ENCODE peak calls at places on chromosome X, in seven cellular contexts. One of them, this sample, is unnamed.
A peak's percentile ranks its signal among the peaks of the same experiment; 100 is the strongest.

GRCh38 chrX:136189222-136189621 is 41.9 kb downstream of the FHL1 start:
- DNase-seq in H1: no peak
- DNase-seq in neuronal stem cell: no peak
- DNase-seq in IMR-90: no peak
- DNase-seq in mesenchymal stem cell: no peak
- DNase-seq in mesendoderm: no peak
- DNase-seq in H9: no peak
- DNase-seq in this sample: no peak

GRCh38 chrX:56499372-56499771 is 64.1 kb upstream of the UBQLN2 start:
- DNase-seq in H1: no peak
- DNase-seq in neuronal stem cell: no peak
- DNase-seq in mesenchymal stem cell: no peak
- DNase-seq in IMR-90: no peak
- DNase-seq in H9: no peak
- DNase-seq in mesendoderm: no peak
- DNase-seq in this sample: peak; percentile 77

GRCh38 chrX:110851780-110852179 is 56.2 kb upstream of the CHRDL1 start:
- DNase-seq in mesendoderm: peak; percentile 17
- DNase-seq in mesenchymal stem cell: peak; percentile 6
- DNase-seq in IMR-90: peak; percentile 2
- DNase-seq in H1: no peak
- DNase-seq in H9: no peak
- DNase-seq in neuronal stem cell: no peak
- DNase-seq in this sample: no peak

GRCh38 chrX:51931761-51932160 is 38.3 kb downstream of the MAGED1 start:
- DNase-seq in neuronal stem cell: no peak
- DNase-seq in H1: no peak
- DNase-seq in mesenchymal stem cell: no peak
- DNase-seq in H9: no peak
- DNase-seq in mesendoderm: no peak
- DNase-seq in IMR-90: no peak
- DNase-seq in this sample: no peak

GRCh38 chrX:91435465-91435864 is 826 bp downstream of the PABPC5 start:
- DNase-seq in IMR-90: no peak
- DNase-seq in H1: no peak
- DNase-seq in mesenchymal stem cell: no peak
- DNase-seq in mesendoderm: peak; percentile 1
- DNase-seq in neuronal stem cell: no peak
- DNase-seq in H9: peak; percentile 30
- DNase-seq in this sample: no peak

GRCh38 chrX:153794897-153795816 is 689 bp downstream of the SSR4 start:
- DNase-seq in neuronal stem cell: no peak
- DNase-seq in mesenchymal stem cell: peak; percentile 26
- DNase-seq in mesendoderm: peak; percentile 8
- DNase-seq in H1: no peak
- DNase-seq in IMR-90: no peak
- DNase-seq in H9: no peak
- DNase-seq in this sample: peak; percentile 28

GRCh38 chrX:44872319-44872816 is 620 bp upstream of the KDM6A start:
- DNase-seq in mesenchymal stem cell: peak; percentile 42
- DNase-seq in neuronal stem cell: no peak
- DNase-seq in H9: no peak
- DNase-seq in IMR-90: peak; percentile 4
- DNase-seq in H1: no peak
- DNase-seq in mesendoderm: no peak
- DNase-seq in this sample: no peak

GRCh38 chrX:53223955-53224859 is 800 bp downstream of the KDM5C start:
- DNase-seq in neuronal stem cell: no peak
- DNase-seq in H1: no peak
- DNase-seq in H9: no peak
- DNase-seq in IMR-90: peak; percentile 85
- DNase-seq in mesendoderm: peak; percentile 18
- DNase-seq in mesenchymal stem cell: peak; percentile 50
- DNase-seq in this sample: no peak

GRCh38 chrX:112218388-112218787 is 135.8 kb upstream of the TRPC5 start:
- DNase-seq in H1: no peak
- DNase-seq in neuronal stem cell: no peak
- DNase-seq in mesendoderm: peak; percentile 2
- DNase-seq in H9: no peak
- DNase-seq in IMR-90: no peak
- DNase-seq in mesenchymal stem cell: no peak
- DNase-seq in this sample: no peak

GRCh38 chrX:67544871-67545771 is 1.3 kb downstream of the AR start:
- DNase-seq in neuronal stem cell: peak; percentile 15
- DNase-seq in mesenchymal stem cell: peak; percentile 79
- DNase-seq in IMR-90: peak; percentile 22
- DNase-seq in H1: no peak
- DNase-seq in mesendoderm: peak; percentile 58
- DNase-seq in H9: peak; percentile 33
- DNase-seq in this sample: no peak

GRCh38 chrX:115968436-115969252 is 201.9 kb upstream of the AGTR2 start:
- DNase-seq in IMR-90: no peak
- DNase-seq in H9: peak; percentile 97
- DNase-seq in mesendoderm: peak; percentile 96
- DNase-seq in mesenchymal stem cell: peak; percentile 66
- DNase-seq in H1: peak; percentile 82
- DNase-seq in neuronal stem cell: peak; percentile 26
- DNase-seq in this sample: no peak

GRCh38 chrX:44244008-44244407 is 99.5 kb downstream of the EFHC2 start:
- DNase-seq in mesenchymal stem cell: peak; percentile 36
- DNase-seq in H1: no peak
- DNase-seq in H9: no peak
- DNase-seq in neuronal stem cell: peak; percentile 6
- DNase-seq in IMR-90: peak; percentile 29
- DNase-seq in mesendoderm: peak; percentile 26
- DNase-seq in this sample: peak; percentile 7

GRCh38 chrX:133880032-133880443 is 105.4 kb downstream of the GPC3 start:
- DNase-seq in H1: no peak
- DNase-seq in mesendoderm: no peak
- DNase-seq in neuronal stem cell: no peak
- DNase-seq in IMR-90: no peak
- DNase-seq in mesenchymal stem cell: no peak
- DNase-seq in H9: no peak
- DNase-seq in this sample: no peak

GRCh38 chrX:108468486-108468885 is 28.8 kb downstream of the COL4A5 start:
- DNase-seq in H9: no peak
- DNase-seq in mesenchymal stem cell: peak; percentile 29
- DNase-seq in neuronal stem cell: no peak
- DNase-seq in H1: no peak
- DNase-seq in IMR-90: peak; percentile 71
- DNase-seq in mesendoderm: no peak
- DNase-seq in this sample: no peak

GRCh38 chrX:65522739-65523372 is 11.7 kb downstream of the LAS1L start:
- DNase-seq in mesendoderm: no peak
- DNase-seq in IMR-90: peak; percentile 52
- DNase-seq in H1: no peak
- DNase-seq in H9: no peak
- DNase-seq in neuronal stem cell: no peak
- DNase-seq in mesenchymal stem cell: peak; percentile 73
- DNase-seq in this sample: peak; percentile 9

GRCh38 chrX:6738518-6739470 is 203.9 kb upstream of the VCX3A start:
- DNase-seq in H9: no peak
- DNase-seq in IMR-90: no peak
- DNase-seq in H1: no peak
- DNase-seq in mesendoderm: no peak
- DNase-seq in neuronal stem cell: no peak
- DNase-seq in mesenchymal stem cell: no peak
- DNase-seq in this sample: no peak

GRCh38 chrX:154750301-154751120 is at the start of gene GAB3:
- DNase-seq in neuronal stem cell: no peak
- DNase-seq in mesendoderm: peak; percentile 45
- DNase-seq in H1: no peak
- DNase-seq in H9: no peak
- DNase-seq in IMR-90: peak; percentile 31
- DNase-seq in mesenchymal stem cell: peak; percentile 57
- DNase-seq in this sample: peak; percentile 46

GRCh38 chrX:39950035-39950688 is 147.6 kb downstream of the BCOR start:
- DNase-seq in mesendoderm: peak; percentile 51
- DNase-seq in neuronal stem cell: no peak
- DNase-seq in mesenchymal stem cell: peak; percentile 27
- DNase-seq in H1: no peak
- DNase-seq in H9: no peak
- DNase-seq in IMR-90: peak; percentile 33
- DNase-seq in this sample: no peak

GRCh38 chrX:154735695-154736393 is 15.0 kb downstream of the GAB3 start:
- DNase-seq in mesendoderm: no peak
- DNase-seq in mesenchymal stem cell: peak; percentile 95
- DNase-seq in H9: no peak
- DNase-seq in H1: no peak
- DNase-seq in neuronal stem cell: no peak
- DNase-seq in IMR-90: peak; percentile 93
- DNase-seq in this sample: peak; percentile 74

GRCh38 chrX:17020371-17020770 is 73.9 kb downstream of the REPS2 start:
- DNase-seq in IMR-90: no peak
- DNase-seq in H1: no peak
- DNase-seq in mesendoderm: no peak
- DNase-seq in neuronal stem cell: no peak
- DNase-seq in mesenchymal stem cell: no peak
- DNase-seq in H9: no peak
- DNase-seq in this sample: no peak

GRCh38 chrX:44996282-44996681 is 123.3 kb downstream of the KDM6A start:
- DNase-seq in H1: no peak
- DNase-seq in mesenchymal stem cell: no peak
- DNase-seq in neuronal stem cell: no peak
- DNase-seq in mesendoderm: no peak
- DNase-seq in H9: no peak
- DNase-seq in IMR-90: no peak
- DNase-seq in this sample: no peak

GRCh38 chrX:1925053-1925481 is 310.2 kb downstream of the ASMT start:
- DNase-seq in neuronal stem cell: peak; percentile 68
- DNase-seq in mesenchymal stem cell: no peak
- DNase-seq in H1: peak; percentile 86
- DNase-seq in IMR-90: no peak
- DNase-seq in H9: peak; percentile 94
- DNase-seq in mesendoderm: peak; percentile 87
- DNase-seq in this sample: no peak

DNA sequence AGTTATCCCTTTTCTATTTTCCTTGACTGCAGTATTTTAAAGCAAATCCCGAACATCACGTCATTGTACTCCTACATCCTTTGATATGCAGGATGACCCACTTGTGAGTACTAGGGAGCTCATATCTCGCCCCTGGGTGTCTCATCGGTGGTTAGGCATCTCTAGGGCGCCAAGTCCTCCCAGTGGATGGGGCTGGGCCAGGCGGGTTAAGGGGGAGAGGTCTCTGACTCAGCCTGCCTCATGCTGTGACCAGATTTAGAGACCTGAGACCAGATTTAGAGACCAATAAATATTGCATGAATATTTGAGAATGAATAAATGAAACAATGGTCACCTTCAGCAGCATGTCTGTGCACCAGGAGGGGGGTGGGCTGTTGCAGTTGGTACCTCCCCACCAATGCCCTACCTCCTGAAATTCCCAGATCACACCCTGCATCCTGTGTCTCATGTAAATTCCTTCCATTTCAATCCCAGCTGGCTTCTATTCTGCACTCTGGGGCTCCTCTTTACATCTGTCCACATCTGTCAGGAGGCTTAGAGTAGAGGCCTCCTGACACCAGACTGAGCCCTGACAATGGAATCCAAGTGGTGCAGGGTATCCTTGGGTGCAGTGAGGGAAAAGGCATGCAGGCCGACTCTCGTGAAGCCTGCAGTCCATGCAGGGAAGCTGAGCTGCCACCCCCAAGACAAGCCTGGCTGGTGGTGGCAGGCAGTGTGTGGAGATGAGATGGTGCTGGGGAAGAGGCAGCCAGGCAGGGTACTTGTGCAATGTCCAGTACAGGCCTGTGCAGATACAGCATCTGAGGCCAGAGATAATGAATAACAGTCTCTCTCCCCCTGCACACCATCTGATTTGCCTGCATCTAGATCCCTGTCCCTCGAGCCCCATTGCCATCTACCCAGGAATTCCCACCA is 5.2 kb downstream of the APLN start:
- DNase-seq in H1: no peak
- DNase-seq in neuronal stem cell: no peak
- DNase-seq in mesenchymal stem cell: no peak
- DNase-seq in mesendoderm: no peak
- DNase-seq in IMR-90: peak; percentile 24
- DNase-seq in H9: peak; percentile 10
- DNase-seq in this sample: no peak
- H4K8ac ChIP-seq in H1: no peak overlapping the region
- H4K8ac ChIP-seq in neuronal stem cell: no peak overlapping the region
- H4K8ac ChIP-seq in mesenchymal stem cell: no peak overlapping the region
- H4K8ac ChIP-seq in mesendoderm: no peak overlapping the region
- H4K8ac ChIP-seq in IMR-90: no peak overlapping the region
- H4K8ac ChIP-seq in H9: no peak overlapping the region
- H4K8ac ChIP-seq in this sample: no peak overlapping the region

DNA sequence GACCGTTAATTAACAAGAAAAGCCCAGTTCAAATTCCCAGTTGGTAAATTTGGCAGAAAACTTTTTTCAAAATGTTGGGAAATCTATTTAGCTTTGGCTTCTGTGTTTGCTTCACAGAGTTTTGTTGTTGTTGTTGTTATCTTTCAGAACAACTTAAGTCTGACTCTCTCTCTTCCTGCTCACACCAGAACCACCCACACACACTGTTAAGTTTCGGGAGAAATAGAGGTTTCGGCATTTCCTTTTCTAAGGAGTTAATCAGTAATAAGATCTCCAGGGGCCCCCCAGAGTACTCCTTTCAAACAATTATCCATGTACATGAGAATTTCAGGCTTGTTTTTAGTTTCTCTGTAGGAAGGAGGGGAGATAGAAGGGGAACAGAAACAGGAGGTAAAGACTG is 106.2 kb upstream of the PTCHD1 start:
- DNase-seq in H1: no peak
- DNase-seq in IMR-90: no peak
- DNase-seq in neuronal stem cell: no peak
- DNase-seq in H9: no peak
- DNase-seq in mesendoderm: no peak
- DNase-seq in mesenchymal stem cell: no peak
- DNase-seq in this sample: no peak
- H3K4ac ChIP-seq in H1: no peak overlapping the region
- H3K4ac ChIP-seq in IMR-90: no peak overlapping the region
- H3K4ac ChIP-seq in neuronal stem cell: no peak overlapping the region
- H3K4ac ChIP-seq in H9: no peak overlapping the region
- H3K4ac ChIP-seq in mesendoderm: no peak overlapping the region
- H3K4ac ChIP-seq in mesenchymal stem cell: no peak overlapping the region
- H3K4ac ChIP-seq in this sample: no peak overlapping the region

DNA sequence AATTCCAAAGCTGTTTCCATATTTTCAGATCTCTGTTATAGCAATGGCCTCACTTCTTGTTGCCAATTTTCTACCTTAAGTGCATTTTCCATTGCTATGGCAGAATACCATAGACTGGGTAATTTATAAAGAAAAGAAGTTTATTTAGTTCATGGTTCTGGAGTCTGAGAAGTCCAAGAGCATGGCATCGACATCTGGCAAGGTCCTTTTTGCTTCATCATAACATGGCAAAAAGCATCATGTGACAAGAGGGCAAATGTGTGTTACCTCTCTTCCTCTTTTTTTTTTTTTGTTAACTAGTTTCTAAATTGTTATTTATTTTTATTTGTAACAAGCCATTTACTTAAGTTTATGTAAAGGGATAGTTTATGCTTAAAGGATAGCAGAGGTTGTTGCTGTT is 45.2 kb upstream of the SYTL5 start:
- DNase-seq in mesenchymal stem cell: no peak
- DNase-seq in IMR-90: no peak
- DNase-seq in neuronal stem cell: no peak
- DNase-seq in H1: no peak
- DNase-seq in H9: no peak
- DNase-seq in mesendoderm: no peak
- DNase-seq in this sample: no peak
- H2AK5ac ChIP-seq in mesenchymal stem cell: no peak overlapping the region
- H2AK5ac ChIP-seq in IMR-90: no peak overlapping the region
- H2AK5ac ChIP-seq in neuronal stem cell: no peak overlapping the region
- H2AK5ac ChIP-seq in H1: no peak overlapping the region
- H2AK5ac ChIP-seq in H9: no peak overlapping the region
- H2AK5ac ChIP-seq in mesendoderm: no peak overlapping the region
- H2AK5ac ChIP-seq in this sample: no peak overlapping the region

GRCh38 chrX:123185714-123186113 is 1.6 kb downstream of the GRIA3 start:
- DNase-seq in H1: no peak
- DNase-seq in IMR-90: no peak
- DNase-seq in neuronal stem cell: no peak
- DNase-seq in H9: no peak
- DNase-seq in mesendoderm: no peak
- DNase-seq in mesenchymal stem cell: no peak
- DNase-seq in this sample: no peak
- H4K8ac ChIP-seq in H1: no peak overlapping the region
- H4K8ac ChIP-seq in IMR-90: no peak overlapping the region
- H4K8ac ChIP-seq in neuronal stem cell: no peak overlapping the region
- H4K8ac ChIP-seq in H9: no peak overlapping the region
- H4K8ac ChIP-seq in mesendoderm: no peak overlapping the region
- H4K8ac ChIP-seq in mesenchymal stem cell: no peak overlapping the region
- H4K8ac ChIP-seq in this sample: no peak overlapping the region